ENCODE peak calls at places on chromosomes 11 and 22, in ten cellular contexts. U is tibial nerve, F is A549, V is transverse colon, D is stomach, X is H1, S is K562, Y is ovary, W is SK-N-SH, B is upper lobe of left lung. Z is an unnamed sample.

GRCh38 chr22:20023214-20023613 is 2.3 kb downstream of the TANGO2 start:
- DNase-seq in U (no peak), F (no peak), V (no peak), D (no peak), X (no peak), S (no peak), Y (no peak), W (no peak), B (no peak), Z (peak; percentile 55)

GRCh38 chr11:8086001-8086479 is 5.0 kb downstream of the TUB start:
- DNase-seq in U (no peak), F (no peak), V (no peak), D (no peak), X (no peak), S (no peak), Y (no peak), W (peak; percentile 89), B (no peak), Z (no peak)

GRCh38 chr22:42180349-42180842 is 49.8 kb upstream of the CYP2D6 start:
- DNase-seq in U (peak; percentile 53), F (no peak), V (peak; percentile 16), D (no peak), X (no peak), S (peak; percentile 77), Y (peak; percentile 56), W (no peak), B (no peak), Z (peak; percentile 93)

GRCh38 chr11:76161261-76161961 is 44.9 kb downstream of the WNT11 start:
- DNase-seq in U (no peak), F (no peak), V (no peak), D (no peak), X (no peak), S (peak; percentile 90), Y (no peak), W (peak; percentile 86), B (peak; percentile 70), Z (no peak)

GRCh38 chr11:44304091-44305084 is 5.6 kb downstream of the ALX4 start:
- DNase-seq in U (no peak), F (no peak), V (no peak), D (no peak), X (peak; percentile 64), S (no peak), Y (no peak), W (peak; percentile 71), B (peak; percentile 84), Z (no peak)

GRCh38 chr11:44247508-44247907 is 62.4 kb downstream of the ALX4 start:
- DNase-seq in U (no peak), F (no peak), V (no peak), D (no peak), X (no peak), S (no peak), Y (no peak), W (no peak), B (no peak), Z (no peak)

GRCh38 chr11:64362339-64362738 is 3.4 kb downstream of the RPS6KA4 start:
- DNase-seq in U (no peak), F (no peak), V (no peak), D (no peak), X (no peak), S (no peak), Y (no peak), W (no peak), B (no peak), Z (no peak)

GRCh38 chr11:46322759-46323158 is 24.5 kb upstream of the DGKZ start:
- DNase-seq in U (no peak), F (no peak), V (no peak), D (no peak), X (peak; percentile 82), S (peak; percentile 81), Y (no peak), W (no peak), B (no peak), Z (no peak)

GRCh38 chr22:36769541-36769940 is 6.4 kb downstream of the IFT27 start:
- DNase-seq in U (no peak), F (no peak), V (no peak), D (no peak), X (no peak), S (no peak), Y (no peak), W (no peak), B (no peak), Z (peak; percentile 25)

GRCh38 chr11:94473177-94473799 is 20.4 kb downstream of the MRE11 start:
- DNase-seq in U (no peak), F (no peak), V (no peak), D (no peak), X (no peak), S (no peak), Y (no peak), W (no peak), B (no peak), Z (no peak)

DNA sequence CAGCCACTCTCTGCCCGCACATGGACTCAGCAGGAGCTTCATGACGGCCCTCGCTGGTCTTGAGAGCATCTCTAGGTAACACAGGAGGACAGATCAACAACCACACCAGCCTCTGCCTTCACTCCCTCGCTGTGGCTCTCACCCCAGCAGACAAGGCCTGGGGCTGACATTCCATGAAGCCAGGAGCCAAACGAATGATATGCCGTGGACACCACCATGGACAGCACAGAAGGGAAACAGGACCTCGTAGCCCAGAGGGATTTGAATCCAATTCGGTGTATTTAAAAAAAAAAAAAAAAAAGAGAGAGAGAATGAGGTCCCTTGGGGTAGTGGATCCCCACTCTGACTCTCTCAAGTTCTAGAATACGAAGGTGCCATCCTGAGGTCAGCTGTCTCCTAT is 385.5 kb downstream of the SHANK2 start:
- DNase-seq in U (no peak), F (no peak), V (no peak), D (no peak), X (no peak), S (no peak), Y (no peak), W (no peak), B (no peak), Z (no peak)
- TF ChIP-seq EP300 in U (no peak), F (no peak), V (no peak), D (no peak), X (no peak), S (no peak), Y (no peak), W (no peak), B (no peak), Z (no peak)

DNA sequence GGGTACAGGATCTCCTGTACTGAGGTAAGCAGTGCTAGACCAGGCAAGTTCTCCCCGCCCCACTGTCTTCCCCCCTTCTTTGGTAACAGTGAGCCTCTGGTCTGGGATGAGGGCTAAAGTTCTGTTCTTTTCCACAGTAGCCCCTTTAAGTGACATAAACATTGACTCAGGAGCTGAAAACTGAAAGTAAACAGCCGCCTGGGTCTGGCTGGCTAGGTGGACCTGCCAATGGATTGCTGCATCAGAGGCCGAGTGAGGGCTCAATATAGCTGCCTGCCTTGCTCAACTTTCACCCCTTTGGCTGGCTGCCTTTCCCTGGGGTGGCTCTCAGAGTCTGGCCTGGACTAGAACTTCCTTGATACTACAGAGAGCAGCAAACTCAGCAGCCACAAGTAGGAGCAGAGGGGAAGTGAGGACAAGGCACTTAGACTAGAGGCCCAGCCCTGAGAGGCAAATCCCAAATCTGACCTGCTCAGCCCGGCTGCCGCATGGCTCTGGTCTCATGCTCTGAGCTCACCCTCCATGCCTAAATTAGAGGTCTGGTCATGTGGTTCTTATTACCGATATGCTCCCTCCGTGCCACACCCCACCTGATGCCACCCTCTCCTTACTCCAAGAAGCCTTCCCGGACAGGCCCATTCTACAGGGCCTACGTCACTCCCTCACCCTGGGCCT is 9.6 kb upstream of the UCP3 start:
- DNase-seq in U (peak; percentile 91), F (no peak), V (peak; percentile 93), D (peak; percentile 97), X (no peak), S (no peak), Y (peak; percentile 92), W (no peak), B (no peak), Z (peak; percentile 97)
- H3K4me1 ChIP-seq in U (peaks cover 34% of the 10 kb centered on the region), F (peaks cover 7% of the 10 kb centered on the region), V (peaks cover 33% of the 10 kb centered on the region), D (peaks cover 30% of the 10 kb centered on the region), X (no peaks in the 10 kb centered on the region), S (peaks cover 21% of the 10 kb centered on the region), Y (peaks cover 3% of the 10 kb centered on the region), W (no peaks in the 10 kb centered on the region), B (peaks cover 21% of the 10 kb centered on the region), Z (peaks cover 20% of the 10 kb centered on the region)

GRCh38 chr11:22130462-22131053 is 62.3 kb upstream of the ANO5 start:
- DNase-seq in U (no peak), F (no peak), V (no peak), D (no peak), X (peak; percentile 49), S (no peak), Y (no peak), W (peak; percentile 23), B (no peak), Z (no peak)
- TF ChIP-seq EP300 in U (no peak), F (no peak), V (no peak), D (no peak), X (no peak), S (no peak), Y (no peak), W (no peak), B (no peak), Z (no peak)

GRCh38 chr11:72836111-72836510 is 21.9 kb downstream of the ATG16L2 start:
- DNase-seq in U (no peak), F (no peak), V (no peak), D (no peak), X (no peak), S (no peak), Y (no peak), W (no peak), B (no peak), Z (peak; percentile 66)

GRCh38 chr11:72832301-72833082 is 18.3 kb downstream of the ATG16L2 start:
- DNase-seq in U (no peak), F (no peak), V (no peak), D (no peak), X (no peak), S (no peak), Y (no peak), W (no peak), B (no peak), Z (no peak)

GRCh38 chr11:72833083-72833733 is 19.0 kb downstream of the ATG16L2 start:
- DNase-seq in U (no peak), F (no peak), V (no peak), D (no peak), X (no peak), S (no peak), Y (no peak), W (no peak), B (no peak), Z (no peak)

GRCh38 chr11:72834905-72835304 is 20.7 kb downstream of the ATG16L2 start:
- DNase-seq in U (no peak), F (no peak), V (no peak), D (no peak), X (no peak), S (no peak), Y (no peak), W (no peak), B (no peak), Z (no peak)

DNA sequence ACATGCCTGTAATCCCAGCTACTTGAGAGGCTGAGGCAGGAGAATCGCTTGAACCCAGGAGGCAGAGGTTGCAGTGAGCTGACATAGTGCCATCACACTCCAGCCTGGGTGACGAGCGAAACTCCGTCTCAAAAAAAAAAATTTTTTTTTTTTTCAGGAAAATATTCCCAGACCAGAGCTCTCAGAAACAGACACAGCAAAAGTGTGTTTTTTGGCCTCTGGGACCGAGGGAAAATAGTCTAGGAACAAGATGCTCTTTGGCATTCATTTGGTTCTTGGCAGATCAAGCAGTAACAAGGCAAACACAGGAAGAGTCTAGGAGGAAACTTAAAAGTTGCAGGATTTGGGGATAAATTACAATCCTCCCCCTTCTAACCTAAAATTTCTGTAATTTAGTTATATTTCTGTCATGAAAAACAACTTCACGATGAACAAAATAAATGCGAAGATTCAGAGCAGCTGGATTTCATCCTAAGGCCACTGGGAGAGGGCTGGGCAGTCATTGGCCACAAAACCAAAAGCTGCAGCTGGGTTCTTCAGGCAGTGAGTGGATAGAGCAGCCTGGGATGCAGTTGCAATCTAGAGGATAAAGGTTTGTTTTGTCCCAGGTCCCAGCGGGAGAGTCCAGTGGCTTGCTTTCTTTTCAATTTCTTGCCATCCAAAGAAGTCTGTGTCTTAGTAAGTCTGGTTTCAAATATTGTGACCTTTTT is 19.7 kb downstream of the ATG16L2 start:
- DNase-seq in U (peak; percentile 78), F (no peak), V (no peak), D (no peak), X (no peak), S (no peak), Y (peak; percentile 56), W (no peak), B (no peak), Z (no peak)
- H3K4me1 ChIP-seq in U (peaks cover 7% of the 10 kb centered on the region), F (peaks cover 4% of the 10 kb centered on the region), V (no peaks in the 10 kb centered on the region), D (peaks cover 15% of the 10 kb centered on the region), X (peaks cover 3% of the 10 kb centered on the region), S (no peaks in the 10 kb centered on the region), Y (peaks cover 35% of the 10 kb centered on the region), W (peaks cover 10% of the 10 kb centered on the region), B (peaks cover 42% of the 10 kb centered on the region), Z (peaks cover 30% of the 10 kb centered on the region)